ENCODE peak calls at places on chromosomes 16 and 17, in five cellular contexts. A is skeletal muscle cell, Y is dorsolateral prefrontal cortex, T is heart left ventricle, Z is fibroblast of mammary gland. R is an unnamed sample.

GRCh38 chr17:77666480-77666879 is 292.0 kb upstream of the TNRC6C start:
- DNase-seq in A (no peak), Y (no peak), T (no peak), Z (no peak), R (no peak)

GRCh38 chr17:17815062-17815406 is 21.8 kb downstream of the SREBF1 start:
- DNase-seq in A (no peak), Y (no peak), T (peak), Z (no peak), R (no peak)

GRCh38 chr17:19384723-19385391 is 2.1 kb downstream of the MFAP4 start:
- DNase-seq in A (peak), Y (peak), T (peak), Z (peak), R (no peak)

GRCh38 chr16:11699234-11699894 is 31.1 kb downstream of the SNN start:
- DNase-seq in A (no peak), Y (no peak), T (no peak), Z (no peak), R (no peak)

GRCh38 chr16:483351-484075 is 44.0 kb upstream of the CAPN15 start:
- DNase-seq in A (no peak), Y (no peak), T (peak), Z (no peak), R (no peak)

GRCh38 chr16:31477220-31478216 is 5.4 kb upstream of the SLC5A2 start:
- DNase-seq in A (no peak), Y (no peak), T (no peak), Z (no peak), R (no peak)

GRCh38 chr17:75130632-75131277 is 787 bp downstream of the NT5C start:
- DNase-seq in A (no peak), Y (peak), T (peak), Z (peak), R (no peak)

GRCh38 chr16:50810241-50810965 is 68.5 kb downstream of the CYLD start:
- DNase-seq in A (no peak), Y (no peak), T (no peak), Z (no peak), R (no peak)

GRCh38 chr17:43880420-43880991 is 26.8 kb downstream of the MPP2 start:
- DNase-seq in A (no peak), Y (no peak), T (no peak), Z (no peak), R (no peak)

GRCh38 chr16:11672206-11673090 is 4.2 kb downstream of the SNN start:
- DNase-seq in A (no peak), Y (no peak), T (peak), Z (no peak), R (no peak)

GRCh38 chr16:63617047-63617989 is 1504.5 kb downstream of the CDH11 start:
- DNase-seq in A (no peak), Y (no peak), T (peak), Z (no peak), R (no peak)

GRCh38 chr16:11705311-11705710 is 37.1 kb downstream of the SNN start:
- DNase-seq in A (no peak), Y (no peak), T (no peak), Z (no peak), R (no peak)

GRCh38 chr17:58527949-58528348 is 13.5 kb upstream of the MTMR4 start:
- DNase-seq in A (no peak), Y (peak), T (no peak), Z (peak), R (no peak)

GRCh38 chr16:19540241-19540970 is 15.1 kb upstream of the VPS35L start:
- DNase-seq in A (no peak), Y (no peak), T (no peak), Z (no peak), R (no peak)

GRCh38 chr16:50530277-50531236 is 17.6 kb upstream of the NKD1 start:
- DNase-seq in A (no peak), Y (no peak), T (no peak), Z (no peak), R (no peak)

GRCh38 chr17:27578718-27579085 is 52.3 kb upstream of the LGALS9 start:
- DNase-seq in A (no peak), Y (no peak), T (no peak), Z (no peak), R (no peak)

GRCh38 chr17:81309140-81309858 is 14.2 kb upstream of the SLC38A10 start:
- DNase-seq in A (no peak), Y (peak), T (peak), Z (peak), R (peak)
- H3K4me3 ChIP-seq in A (peak), Y (peak), T (peak), Z (no peak), R (peak)

GRCh38 chr16:87602821-87603683 is 744 bp downstream of the JPH3 start:
- DNase-seq in A (no peak), Y (no peak), T (no peak), Z (no peak), R (no peak)
- H3K4me3 ChIP-seq in A (no peak), Y (peak), T (no peak), Z (no peak), R (peak)

GRCh38 chr17:48596735-48597491 is 3.3 kb upstream of the HOXB5 start:
- DNase-seq in A (no peak), Y (no peak), T (no peak), Z (peak), R (no peak)
- H3K4me3 ChIP-seq in A (peak), Y (no peak), T (no peak), Z (peak), R (peak)

DNA sequence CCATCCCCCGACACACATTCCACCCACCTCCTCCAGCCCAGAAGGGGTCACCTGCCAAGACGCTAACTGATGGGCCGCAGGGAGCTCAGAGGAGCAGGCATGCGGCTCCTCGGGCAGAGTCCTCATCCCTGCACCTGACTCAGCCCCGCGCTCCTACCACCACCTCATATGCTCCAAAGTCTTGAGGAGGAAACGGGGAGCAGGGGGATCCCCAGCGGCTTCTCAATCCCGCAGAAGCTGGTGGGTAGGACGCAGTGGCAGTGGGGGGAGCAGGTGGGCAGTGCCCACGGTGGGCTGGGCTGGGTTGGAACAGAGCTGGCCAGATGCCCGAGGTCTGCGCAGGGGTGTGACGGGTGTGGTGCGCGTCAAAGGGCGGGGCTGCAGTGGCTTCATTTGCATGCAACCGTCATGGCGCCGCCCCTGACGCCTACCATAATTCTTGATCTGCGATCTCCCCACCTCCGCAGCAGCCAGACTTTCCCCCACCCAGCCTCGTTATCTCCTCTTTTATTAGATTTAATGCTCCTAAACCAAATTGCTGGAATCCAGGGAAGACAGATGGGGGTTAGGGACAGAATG is 39.0 kb upstream of the EMP2 start:
- DNase-seq in A (no peak), Y (peak), T (peak), Z (no peak), R (no peak)
- H3K4me3 ChIP-seq in A (no peak), Y (peak), T (peak), Z (no peak), R (peak)

GRCh38 chr17:56785396-56785795 is 48.3 kb downstream of the C17orf67 start:
- DNase-seq in A (no peak), Y (no peak), T (no peak), Z (peak), R (no peak)
- H3K4me3 ChIP-seq in A (no peak), Y (no peak), T (no peak), Z (no peak), R (no peak)

GRCh38 chr17:65554568-65555223 is 6.8 kb downstream of the AXIN2 start:
- DNase-seq in A (no peak), Y (no peak), T (peak), Z (peak), R (no peak)
- H3K4me3 ChIP-seq in A (no peak), Y (no peak), T (no peak), Z (no peak), R (no peak)

DNA sequence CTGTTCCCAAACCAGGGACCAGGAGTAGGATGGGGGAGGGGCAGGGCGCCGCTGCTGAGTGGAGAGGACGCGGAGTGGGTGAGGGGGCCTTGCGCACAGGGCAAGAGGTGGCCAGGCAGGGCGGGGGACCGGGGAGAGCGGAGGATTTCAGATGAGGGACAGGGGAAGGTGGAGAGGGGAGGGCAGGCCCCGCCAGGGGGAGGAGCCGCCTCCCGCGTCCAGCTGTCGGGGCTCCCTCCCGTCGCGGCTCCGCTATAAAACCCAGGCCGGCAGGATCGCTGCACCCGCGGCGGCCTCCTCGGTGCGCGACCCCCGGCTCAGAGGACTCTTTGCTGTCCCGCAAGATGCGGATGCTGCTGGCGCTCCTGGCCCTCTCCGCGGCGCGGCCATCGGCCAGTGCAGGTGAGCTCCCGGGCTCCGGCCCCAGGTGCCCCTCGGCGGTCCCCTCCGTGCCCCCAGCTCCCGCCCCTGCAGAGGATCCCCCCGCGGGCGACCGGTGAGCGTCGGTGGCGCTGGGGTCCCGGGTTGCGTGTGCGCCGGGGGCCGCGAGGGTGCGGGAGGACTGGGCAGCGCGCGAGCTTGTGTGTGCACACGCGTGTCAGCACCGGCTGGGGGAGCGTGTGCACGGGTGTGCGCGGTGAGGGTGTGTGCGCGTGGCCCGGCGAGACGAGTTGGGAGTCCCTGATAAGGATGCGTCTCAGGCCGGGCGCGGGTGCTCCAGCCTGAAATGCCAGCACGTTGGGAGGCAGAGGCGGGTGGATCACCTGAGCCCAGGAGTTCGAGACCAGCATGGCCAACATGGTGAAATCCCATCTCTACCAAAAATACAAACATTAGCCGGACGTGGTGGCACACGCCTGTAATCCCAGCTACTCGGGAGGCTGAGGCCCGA is at the start of gene CA4:
- DNase-seq in A (no peak), Y (no peak), T (no peak), Z (no peak), R (no peak)
- H3K4me3 ChIP-seq in A (no peak), Y (peak), T (peak), Z (no peak), R (peak)